ENCODE peak calls at places on chromosomes 4 and X, in five cellular contexts. O is NCI-H446, P is HuH-7.5, D is Caki2, Z is Caco-2. I is an unnamed sample.
A peak's percentile ranks its signal among the peaks of the same experiment; 100 is the strongest.

GRCh38 chr4:119132306-119132705 is 3.3 kb upstream of the MYOZ2 start:
- DNase-seq in O (no peak), P (no peak), D (no peak), Z (no peak), I (no peak)

GRCh38 chrX:68443155-68443868 is 10.0 kb upstream of the OPHN1 start:
- DNase-seq in O (no peak), D (no peak), Z (no peak), P (no peak), I (peak; percentile 52)

GRCh38 chr4:107449611-107450369 is 270.2 kb downstream of the PAPSS1 start:
- DNase-seq in P (no peak), D (no peak), O (no peak), Z (no peak), I (no peak)

GRCh38 chrX:97267376-97267775 is 383.7 kb downstream of the RPA4 start:
- DNase-seq in P (no peak), Z (no peak), O (no peak), D (peak; percentile 16), I (no peak)

GRCh38 chrX:72129661-72130060 is 2.1 kb downstream of the RTL5 start:
- DNase-seq in O (no peak), D (no peak), P (no peak), Z (no peak), I (no peak)

GRCh38 chrX:18702362-18703195 is 4.9 kb upstream of the PPEF1 start:
- DNase-seq in Z (no peak), P (no peak), D (peak; percentile 70), O (no peak), I (peak; percentile 13)

GRCh38 chr4:94390804-94391410 is 48.3 kb upstream of the HPGDS start:
- DNase-seq in O (no peak), P (peak; percentile 12), Z (no peak), D (no peak), I (peak; percentile 6)

GRCh38 chrX:40414335-40414734 is 166.4 kb upstream of the ATP6AP2 start:
- DNase-seq in Z (no peak), O (no peak), P (no peak), D (no peak), I (no peak)

GRCh38 chr4:14790487-14790886 is 211.8 kb upstream of the CPEB2 start:
- DNase-seq in O (no peak), P (no peak), Z (no peak), D (no peak), I (no peak)

GRCh38 chrX:19535481-19535880 is 20.2 kb upstream of the MAP3K15 start:
- DNase-seq in O (no peak), D (no peak), P (no peak), Z (no peak), I (peak; percentile 41)

GRCh38 chr4:152356428-152357034 is 179.4 kb downstream of the FBXW7 start:
- DNase-seq in P (no peak), D (no peak), O (no peak), Z (no peak), I (no peak)

GRCh38 chrX:13091111-13091765 is 46.8 kb upstream of the FAM9C start:
- DNase-seq in D (no peak), O (no peak), P (no peak), Z (no peak), I (no peak)

GRCh38 chrX:10015711-10016515 is 48.8 kb downstream of the CLDN34 start:
- DNase-seq in Z (no peak), D (no peak), P (no peak), O (no peak), I (no peak)

GRCh38 chr4:37383579-37384229 is 139.2 kb downstream of the NWD2 start:
- DNase-seq in O (peak; percentile 42), Z (no peak), D (peak; percentile 25), P (peak; percentile 10), I (peak; percentile 31)

GRCh38 chr4:107893171-107894137 is 37.9 kb upstream of the CYP2U1 start:
- DNase-seq in O (no peak), D (no peak), Z (no peak), P (no peak), I (no peak)

GRCh38 chr4:48722509-48723446 is 57.3 kb downstream of the FRYL start:
- DNase-seq in O (no peak), D (no peak), Z (no peak), P (no peak), I (no peak)

GRCh38 chrX:68947882-68948605 is 119.2 kb downstream of the EFNB1 start:
- DNase-seq in Z (no peak), P (no peak), D (no peak), O (no peak), I (no peak)

GRCh38 chrX:49257074-49257790 is 7.3 kb downstream of the FOXP3 start:
- DNase-seq in Z (no peak), P (no peak), O (no peak), D (no peak), I (no peak)

GRCh38 chrX:72624194-72624593 is 51.6 kb upstream of the HDAC8 start:
- DNase-seq in O (no peak), P (no peak), D (no peak), Z (no peak), I (no peak)

GRCh38 chr4:183636488-183636887 is 22.5 kb downstream of the RWDD4 start:
- DNase-seq in D (peak; percentile 68), O (no peak), P (no peak), Z (no peak), I (no peak)

GRCh38 chr4:59503731-59504130 is 1696.4 kb upstream of the ADGRL3 start:
- DNase-seq in Z (no peak), O (no peak), D (no peak), P (no peak), I (no peak)

GRCh38 chrX:20517565-20517964 is 250.9 kb upstream of the RPS6KA3 start:
- DNase-seq in O (peak; percentile 28), Z (no peak), P (no peak), D (no peak), I (no peak)

GRCh38 chr4:165654556-165654955 is 218.5 kb upstream of the TLL1 start:
- DNase-seq in P (no peak), O (no peak), D (no peak), Z (no peak), I (no peak)

GRCh38 chr4:154004859-154005520 is 216.1 kb upstream of the SFRP2 start:
- DNase-seq in D (no peak), O (no peak), Z (no peak), P (no peak), I (no peak)

GRCh38 chr4:185128272-185129119 is 14.6 kb upstream of the SLC25A4 start:
- DNase-seq in D (no peak), P (no peak), O (no peak), Z (no peak), I (peak; percentile 23)

I was measured in SW480.